ENCODE peak calls at places on chromosome 1, in eight cellular contexts. One of them, this sample, is unnamed.

GRCh38 chr1:36174716-36175115 is 18.8 kb downstream of the MAP7D1 start:
- DNase-seq in SJSA1: no peak
- DNase-seq in endodermal cell: no peak
- DNase-seq in neuronal stem cell: no peak
- DNase-seq in PC-3: no peak
- DNase-seq in pancreas: no peak
- DNase-seq in keratinocyte: no peak
- DNase-seq in IMR-90: no peak
- DNase-seq in this sample: no peak

GRCh38 chr1:203569490-203570318 is 56.9 kb upstream of the ATP2B4 start:
- DNase-seq in neuronal stem cell: no peak
- DNase-seq in SJSA1: peak; percentile 68
- DNase-seq in endodermal cell: peak; percentile 40
- DNase-seq in IMR-90: peak; percentile 83
- DNase-seq in pancreas: no peak
- DNase-seq in PC-3: peak; percentile 58
- DNase-seq in keratinocyte: no peak
- DNase-seq in this sample: no peak

GRCh38 chr1:94713472-94714141 is 106.5 kb upstream of the SLC44A3 start:
- DNase-seq in SJSA1: peak; percentile 86
- DNase-seq in keratinocyte: peak; percentile 66
- DNase-seq in IMR-90: peak; percentile 99
- DNase-seq in pancreas: peak; percentile 11
- DNase-seq in neuronal stem cell: no peak
- DNase-seq in endodermal cell: peak; percentile 94
- DNase-seq in PC-3: peak; percentile 83
- DNase-seq in this sample: no peak

GRCh38 chr1:19067187-19067911 is 110.9 kb upstream of the IFFO2 start:
- DNase-seq in endodermal cell: peak; percentile 90
- DNase-seq in pancreas: peak; percentile 61
- DNase-seq in SJSA1: no peak
- DNase-seq in keratinocyte: no peak
- DNase-seq in neuronal stem cell: peak; percentile 41
- DNase-seq in PC-3: peak; percentile 20
- DNase-seq in IMR-90: no peak
- DNase-seq in this sample: no peak

GRCh38 chr1:24727490-24728214 is 17.6 kb upstream of the CLIC4 start:
- DNase-seq in endodermal cell: no peak
- DNase-seq in keratinocyte: no peak
- DNase-seq in pancreas: peak; percentile 22
- DNase-seq in IMR-90: peak; percentile 93
- DNase-seq in PC-3: no peak
- DNase-seq in SJSA1: peak; percentile 80
- DNase-seq in neuronal stem cell: no peak
- DNase-seq in this sample: no peak

GRCh38 chr1:145918992-145919939 is 749 bp upstream of the PEX11B start:
- DNase-seq in neuronal stem cell: peak; percentile 17
- DNase-seq in IMR-90: peak; percentile 53
- DNase-seq in PC-3: peak; percentile 82
- DNase-seq in SJSA1: peak; percentile 56
- DNase-seq in keratinocyte: no peak
- DNase-seq in endodermal cell: peak; percentile 87
- DNase-seq in pancreas: peak; percentile 59
- DNase-seq in this sample: no peak

GRCh38 chr1:23483327-23484252 is at the start of gene ASAP3:
- DNase-seq in endodermal cell: peak; percentile 88
- DNase-seq in neuronal stem cell: peak; percentile 38
- DNase-seq in keratinocyte: no peak
- DNase-seq in SJSA1: peak; percentile 54
- DNase-seq in IMR-90: peak; percentile 41
- DNase-seq in pancreas: peak; percentile 54
- DNase-seq in PC-3: peak; percentile 29
- DNase-seq in this sample: no peak

GRCh38 chr1:7390604-7391000 is 380.5 kb upstream of the VAMP3 start:
- DNase-seq in endodermal cell: peak; percentile 33
- DNase-seq in keratinocyte: no peak
- DNase-seq in SJSA1: peak; percentile 19
- DNase-seq in PC-3: no peak
- DNase-seq in pancreas: no peak
- DNase-seq in IMR-90: no peak
- DNase-seq in neuronal stem cell: no peak
- DNase-seq in this sample: no peak

GRCh38 chr1:18464665-18465050 is 16.1 kb upstream of the KLHDC7A start:
- DNase-seq in neuronal stem cell: no peak
- DNase-seq in endodermal cell: no peak
- DNase-seq in SJSA1: no peak
- DNase-seq in PC-3: no peak
- DNase-seq in keratinocyte: no peak
- DNase-seq in pancreas: peak; percentile 74
- DNase-seq in IMR-90: no peak
- DNase-seq in this sample: no peak

GRCh38 chr1:172356620-172357019 is 63.9 kb upstream of the C1orf105 start:
- DNase-seq in SJSA1: peak; percentile 56
- DNase-seq in PC-3: peak; percentile 95
- DNase-seq in pancreas: no peak
- DNase-seq in neuronal stem cell: no peak
- DNase-seq in keratinocyte: peak; percentile 71
- DNase-seq in endodermal cell: no peak
- DNase-seq in IMR-90: peak; percentile 92
- DNase-seq in this sample: no peak

DNA sequence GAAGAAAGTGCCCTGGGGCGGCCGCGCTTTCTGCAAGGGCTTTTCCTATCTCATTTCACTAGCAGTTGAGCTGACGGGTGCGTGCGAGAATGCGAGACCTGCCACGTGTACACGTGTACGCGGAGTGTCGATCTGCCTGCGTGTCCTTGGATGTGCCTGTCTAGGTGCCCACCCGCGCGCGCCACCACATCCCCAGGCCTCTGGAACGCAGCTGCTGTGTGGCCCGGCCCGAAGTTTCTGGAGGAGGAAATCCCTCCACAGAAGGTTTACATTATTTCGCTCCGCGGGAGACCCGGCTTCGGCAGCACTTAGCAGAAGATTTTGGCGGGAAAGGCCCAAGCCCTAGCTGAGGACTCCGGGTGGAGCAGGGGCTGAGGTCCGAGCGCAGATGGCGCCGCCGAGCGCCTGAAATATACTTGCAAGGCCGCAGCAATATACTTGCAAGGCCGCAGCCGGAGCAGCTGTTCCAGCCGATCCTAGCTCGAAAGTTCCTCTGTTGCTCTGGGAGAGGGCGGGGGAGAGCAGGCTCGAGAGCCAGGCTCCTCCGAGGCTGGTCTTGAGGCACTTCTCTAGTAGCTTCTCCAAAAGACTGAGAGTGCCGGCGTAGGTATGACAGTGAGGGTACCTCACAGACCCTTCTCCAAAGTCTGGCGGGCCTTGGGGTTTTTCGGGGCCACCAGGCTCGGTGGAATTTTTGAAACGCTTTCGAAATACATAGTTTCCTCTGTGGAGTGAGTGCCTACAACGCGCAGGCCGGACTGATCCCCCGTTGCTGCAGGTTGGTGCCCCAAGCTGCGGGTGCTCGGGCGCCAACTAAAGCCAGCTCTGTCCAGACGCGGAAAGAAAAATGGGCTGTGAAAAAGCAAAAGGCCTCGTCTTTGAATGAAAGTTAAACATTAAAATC is 3.8 kb downstream of the TBX15 start:
- DNase-seq in PC-3: no peak
- DNase-seq in endodermal cell: peak; percentile 83
- DNase-seq in pancreas: no peak
- DNase-seq in SJSA1: peak; percentile 98
- DNase-seq in neuronal stem cell: peak; percentile 64
- DNase-seq in keratinocyte: no peak
- DNase-seq in IMR-90: peak; percentile 5
- DNase-seq in this sample: no peak
- H3K9me3 ChIP-seq in PC-3: no peaks in the 10 kb centered on the region
- H3K9me3 ChIP-seq in endodermal cell: no peaks in the 10 kb centered on the region
- H3K9me3 ChIP-seq in pancreas: no peaks in the 10 kb centered on the region
- H3K9me3 ChIP-seq in SJSA1: no peaks in the 10 kb centered on the region
- H3K9me3 ChIP-seq in neuronal stem cell: peaks cover 7% of the 10 kb centered on the region
- H3K9me3 ChIP-seq in keratinocyte: peaks cover 14% of the 10 kb centered on the region
- H3K9me3 ChIP-seq in IMR-90: peaks cover 25% of the 10 kb centered on the region
- H3K9me3 ChIP-seq in this sample: peaks cover 5% of the 10 kb centered on the region

GRCh38 chr1:41745022-41745421 is 173.7 kb downstream of the HIVEP3 start:
- DNase-seq in SJSA1: no peak
- DNase-seq in pancreas: no peak
- DNase-seq in endodermal cell: no peak
- DNase-seq in PC-3: no peak
- DNase-seq in neuronal stem cell: no peak
- DNase-seq in keratinocyte: no peak
- DNase-seq in IMR-90: no peak
- DNase-seq in this sample: no peak

GRCh38 chr1:41742219-41742618 is 176.5 kb downstream of the HIVEP3 start:
- DNase-seq in endodermal cell: no peak
- DNase-seq in IMR-90: peak; percentile 93
- DNase-seq in neuronal stem cell: no peak
- DNase-seq in pancreas: no peak
- DNase-seq in SJSA1: peak; percentile 57
- DNase-seq in keratinocyte: no peak
- DNase-seq in PC-3: peak; percentile 69
- DNase-seq in this sample: no peak

GRCh38 chr1:41740630-41741239 is 178.0 kb downstream of the HIVEP3 start:
- DNase-seq in neuronal stem cell: no peak
- DNase-seq in pancreas: no peak
- DNase-seq in IMR-90: no peak
- DNase-seq in SJSA1: no peak
- DNase-seq in keratinocyte: no peak
- DNase-seq in endodermal cell: no peak
- DNase-seq in PC-3: no peak
- DNase-seq in this sample: no peak

GRCh38 chr1:41741244-41741643 is 177.5 kb downstream of the HIVEP3 start:
- DNase-seq in PC-3: peak; percentile 27
- DNase-seq in IMR-90: no peak
- DNase-seq in neuronal stem cell: no peak
- DNase-seq in SJSA1: no peak
- DNase-seq in pancreas: no peak
- DNase-seq in endodermal cell: no peak
- DNase-seq in keratinocyte: no peak
- DNase-seq in this sample: no peak

GRCh38 chr1:41743361-41743760 is 175.4 kb downstream of the HIVEP3 start:
- DNase-seq in neuronal stem cell: no peak
- DNase-seq in IMR-90: peak; percentile 88
- DNase-seq in SJSA1: no peak
- DNase-seq in keratinocyte: no peak
- DNase-seq in PC-3: peak; percentile 11
- DNase-seq in pancreas: no peak
- DNase-seq in endodermal cell: no peak
- DNase-seq in this sample: no peak
- H3K27ac ChIP-seq in neuronal stem cell: no peak overlapping the region
- H3K27ac ChIP-seq in IMR-90: no peak overlapping the region
- H3K27ac ChIP-seq in SJSA1: peak overlapping the region; percentile 50
- H3K27ac ChIP-seq in keratinocyte: no peak overlapping the region
- H3K27ac ChIP-seq in PC-3: no peak overlapping the region
- H3K27ac ChIP-seq in pancreas: no peak overlapping the region
- H3K27ac ChIP-seq in endodermal cell: no peak overlapping the region
- H3K27ac ChIP-seq in this sample: no peak overlapping the region

DNA sequence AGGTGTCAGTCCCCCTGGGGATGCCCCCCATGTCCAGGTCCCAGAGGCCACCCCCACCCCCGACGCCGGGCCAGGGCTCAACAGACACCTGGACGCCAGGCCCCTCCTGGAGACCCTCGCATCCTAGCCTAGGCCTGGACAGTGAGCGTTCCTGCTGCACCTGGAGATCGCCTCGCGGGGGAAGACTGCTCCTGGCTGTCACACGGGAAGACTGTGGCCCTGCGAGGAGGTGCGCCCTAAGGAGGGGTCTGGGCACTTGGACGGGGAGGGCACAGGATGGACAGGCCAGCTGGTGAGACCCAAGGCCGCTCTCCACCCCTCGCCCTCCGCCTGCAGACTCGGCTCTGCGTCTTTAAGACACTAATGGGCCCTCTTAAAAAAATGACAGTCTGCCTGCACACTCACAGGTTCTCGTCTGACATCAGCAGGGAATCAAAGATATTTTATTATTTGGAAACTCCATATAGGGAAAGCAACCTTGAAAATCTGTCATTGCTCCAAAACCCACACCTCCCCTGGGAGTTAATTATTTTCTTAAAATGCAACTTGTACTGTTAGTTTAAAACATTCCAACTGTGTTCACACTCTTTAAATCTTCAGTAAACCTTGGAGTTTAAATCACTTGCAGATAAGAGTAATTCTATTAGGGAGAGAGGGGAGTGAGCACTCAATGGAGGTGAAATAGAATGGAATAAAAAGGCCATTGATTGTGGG is 45.6 kb upstream of the ACTRT2 start:
- DNase-seq in neuronal stem cell: no peak
- DNase-seq in pancreas: no peak
- DNase-seq in keratinocyte: no peak
- DNase-seq in IMR-90: no peak
- DNase-seq in endodermal cell: peak; percentile 29
- DNase-seq in SJSA1: peak; percentile 39
- DNase-seq in PC-3: no peak
- DNase-seq in this sample: no peak
- H3K9me3 ChIP-seq in neuronal stem cell: no peaks in the 10 kb centered on the region
- H3K9me3 ChIP-seq in pancreas: no peaks in the 10 kb centered on the region
- H3K9me3 ChIP-seq in keratinocyte: peaks cover 13% of the 10 kb centered on the region
- H3K9me3 ChIP-seq in IMR-90: peaks cover 60% of the 10 kb centered on the region
- H3K9me3 ChIP-seq in endodermal cell: peaks cover 7% of the 10 kb centered on the region
- H3K9me3 ChIP-seq in SJSA1: no peaks in the 10 kb centered on the region
- H3K9me3 ChIP-seq in PC-3: no peaks in the 10 kb centered on the region
- H3K9me3 ChIP-seq in this sample: no peaks in the 10 kb centered on the region

GRCh38 chr1:212302745-212303383 is 17.7 kb downstream of the PPP2R5A start:
- DNase-seq in neuronal stem cell: no peak
- DNase-seq in keratinocyte: no peak
- DNase-seq in SJSA1: no peak
- DNase-seq in endodermal cell: no peak
- DNase-seq in pancreas: no peak
- DNase-seq in PC-3: no peak
- DNase-seq in IMR-90: peak; percentile 76
- DNase-seq in this sample: no peak

GRCh38 chr1:212310383-212310782 is 25.2 kb downstream of the PPP2R5A start:
- DNase-seq in IMR-90: no peak
- DNase-seq in pancreas: no peak
- DNase-seq in PC-3: no peak
- DNase-seq in keratinocyte: no peak
- DNase-seq in neuronal stem cell: no peak
- DNase-seq in SJSA1: no peak
- DNase-seq in endodermal cell: no peak
- DNase-seq in this sample: no peak

GRCh38 chr1:212309967-212310366 is 24.8 kb downstream of the PPP2R5A start:
- DNase-seq in neuronal stem cell: no peak
- DNase-seq in SJSA1: no peak
- DNase-seq in PC-3: no peak
- DNase-seq in pancreas: no peak
- DNase-seq in IMR-90: no peak
- DNase-seq in keratinocyte: no peak
- DNase-seq in endodermal cell: peak; percentile 66
- DNase-seq in this sample: no peak

GRCh38 chr1:212301570-212301969 is 16.4 kb downstream of the PPP2R5A start:
- DNase-seq in endodermal cell: no peak
- DNase-seq in keratinocyte: no peak
- DNase-seq in SJSA1: no peak
- DNase-seq in pancreas: no peak
- DNase-seq in IMR-90: no peak
- DNase-seq in neuronal stem cell: no peak
- DNase-seq in PC-3: no peak
- DNase-seq in this sample: no peak

DNA sequence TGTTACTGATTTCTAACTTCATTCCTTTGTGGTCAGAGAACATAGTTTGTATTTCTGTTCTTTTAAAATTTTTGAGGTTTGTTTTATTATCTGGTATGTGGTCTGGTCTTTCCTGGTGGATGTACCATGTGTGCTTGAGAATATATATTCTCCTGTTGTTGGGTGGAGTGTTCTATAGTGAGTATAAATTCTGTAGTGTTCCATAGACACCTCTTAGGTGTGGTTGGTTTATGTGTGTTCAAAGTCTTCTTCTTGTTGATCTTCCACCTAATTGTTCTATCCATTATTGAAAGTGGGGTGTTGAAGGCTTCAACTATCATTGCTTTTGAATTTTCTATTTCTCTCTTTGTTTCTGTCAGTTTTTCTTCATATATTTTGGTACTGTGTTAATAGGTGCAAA is 20.1 kb downstream of the PPP2R5A start:
- DNase-seq in PC-3: no peak
- DNase-seq in endodermal cell: no peak
- DNase-seq in keratinocyte: no peak
- DNase-seq in SJSA1: no peak
- DNase-seq in neuronal stem cell: no peak
- DNase-seq in IMR-90: no peak
- DNase-seq in pancreas: no peak
- DNase-seq in this sample: no peak
- H3K27ac ChIP-seq in PC-3: no peak overlapping the region
- H3K27ac ChIP-seq in endodermal cell: no peak overlapping the region
- H3K27ac ChIP-seq in keratinocyte: no peak overlapping the region
- H3K27ac ChIP-seq in SJSA1: no peak overlapping the region
- H3K27ac ChIP-seq in neuronal stem cell: no peak overlapping the region
- H3K27ac ChIP-seq in IMR-90: no peak overlapping the region
- H3K27ac ChIP-seq in pancreas: no peak overlapping the region
- H3K27ac ChIP-seq in this sample: no peak overlapping the region

This sample was measured in CD4-positive, alpha-beta T cell.